ENCODE peak calls at places on chromosomes 7 and 10, in ten cellular contexts. N, C, X, H, O, R, F, U, W and K are unnamed samples.

GRCh38 chr7:92641921-92642511 is 51.8 kb upstream of the FAM133B start:
- ATAC-seq in F (no peak), W (peak; percentile 89), O (no peak), R (no peak), C (no peak), X (no peak), N (peak; percentile 71), H (no peak), U (peak; percentile 25), K (peak; percentile 29)

GRCh38 chr10:117503170-117503885 is 39.2 kb upstream of the EMX2 start:
- ATAC-seq in W (no peak), X (no peak), U (no peak), O (no peak), H (no peak), C (no peak), N (no peak), R (peak; percentile 55), F (no peak), K (no peak)

GRCh38 chr7:7916064-7916463 is 52.5 kb upstream of the GLCCI1 start:
- ATAC-seq in F (no peak), H (no peak), W (no peak), O (no peak), U (peak; percentile 64), C (no peak), X (no peak), R (no peak), N (no peak), K (no peak)

GRCh38 chr10:101693701-101694055 is 1.3 kb downstream of the FBXW4 start:
- ATAC-seq in C (peak; percentile 3), N (peak; percentile 21), R (no peak), U (peak; percentile 12), W (peak; percentile 35), H (peak; percentile 22), F (no peak), X (peak; percentile 16), O (peak; percentile 3), K (peak; percentile 61)

GRCh38 chr10:110860576-110861241 is 11.0 kb upstream of the PDCD4 start:
- ATAC-seq in O (peak; percentile 4), W (peak; percentile 79), X (no peak), U (peak; percentile 5), H (peak; percentile 41), C (peak; percentile 58), R (no peak), F (no peak), N (peak; percentile 59), K (no peak)

GRCh38 chr7:24857623-24858022 is 100.4 kb upstream of the GSDME start:
- ATAC-seq in R (no peak), N (no peak), X (no peak), W (no peak), C (no peak), U (no peak), F (no peak), H (no peak), O (no peak), K (no peak)

GRCh38 chr10:127755758-127756157 is 18.8 kb downstream of the FOXI2 start:
- ATAC-seq in H (no peak), C (no peak), X (no peak), U (peak; percentile 79), W (no peak), N (no peak), R (peak; percentile 44), O (peak; percentile 32), F (no peak), K (no peak)

GRCh38 chr7:101075646-101076045 is 9.6 kb upstream of the TRIM56 start:
- ATAC-seq in W (no peak), X (no peak), O (no peak), R (no peak), U (no peak), H (no peak), C (no peak), F (peak; percentile 68), N (no peak), K (no peak)